ENCODE peak calls at places on chromosomes 6 and 20, in seven cellular contexts. Z is K562, G is HCT116, V is T47D, O is SK-N-SH, U is HepG2, P is GM12878. S is an unnamed sample.

GRCh38 chr6:52672422-52673025 is 1.6 kb downstream of the TMEM14A start:
- DNase-seq in V (no peak), P (no peak), Z (peak), U (no peak), O (no peak), G (peak), S (no peak)

GRCh38 chr6:167766986-167767714 is 59.6 kb upstream of the AFDN start:
- DNase-seq in U (no peak), P (no peak), G (no peak), O (no peak), Z (peak), V (peak), S (no peak)

GRCh38 chr6:26029857-26030653 is 57.2 kb upstream of the HFE start:
- DNase-seq in V (peak), Z (no peak), P (no peak), G (no peak), O (no peak), U (no peak), S (no peak)

GRCh38 chr6:17394192-17394611 is 807 bp downstream of the CAP2 start:
- DNase-seq in Z (peak), O (no peak), G (peak), U (peak), V (peak), P (no peak), S (no peak)

GRCh38 chr6:12010635-12011275 is 1.4 kb upstream of the HIVEP1 start:
- DNase-seq in G (no peak), U (no peak), Z (peak), V (no peak), P (no peak), O (peak), S (no peak)

GRCh38 chr6:45654673-45655072 is 276.9 kb upstream of the SUPT3H start:
- DNase-seq in O (no peak), G (no peak), U (no peak), Z (no peak), P (no peak), V (no peak), S (no peak)

GRCh38 chr20:40958598-40958997 is 70.0 kb upstream of the TOP1 start:
- DNase-seq in G (no peak), Z (no peak), V (peak), P (no peak), U (no peak), O (no peak), S (peak)

GRCh38 chr20:34872604-34873224 is at the start of gene GGT7:
- DNase-seq in Z (peak), U (peak), O (peak), P (peak), G (peak), V (peak), S (peak)

GRCh38 chr6:51112731-51113130 is 294.1 kb downstream of the TFAP2B start:
- DNase-seq in Z (no peak), U (no peak), O (no peak), P (no peak), G (no peak), V (no peak), S (no peak)

GRCh38 chr6:31797607-31798006 is 2.1 kb upstream of the VARS1 start:
- DNase-seq in Z (peak), V (no peak), P (no peak), U (no peak), G (no peak), O (no peak), S (no peak)

GRCh38 chr6:106894978-106895702 is 79.4 kb downstream of the CD24 start:
- DNase-seq in V (no peak), U (peak), P (no peak), G (no peak), Z (peak), O (no peak), S (no peak)

GRCh38 chr6:169803291-169803811 is 51.9 kb downstream of the ERMARD start:
- DNase-seq in V (no peak), O (no peak), U (no peak), G (no peak), Z (no peak), P (peak), S (peak)

GRCh38 chr6:155313602-155314091 is 637 bp downstream of the TFB1M start:
- DNase-seq in G (no peak), P (no peak), V (peak), O (no peak), U (peak), Z (peak), S (no peak)

GRCh38 chr20:33866398-33867079 is 55.4 kb downstream of the CHMP4B start:
- DNase-seq in U (no peak), Z (no peak), O (peak), P (no peak), G (no peak), V (peak), S (no peak)

GRCh38 chr20:64062596-64063388 is at the start of gene TCEA2:
- DNase-seq in V (peak), G (peak), O (peak), Z (peak), U (peak), P (no peak), S (peak)

GRCh38 chr20:64062276-64062595 is 762 bp upstream of the TCEA2 start:
- DNase-seq in U (no peak), Z (no peak), G (no peak), V (no peak), P (no peak), O (no peak), S (no peak)

GRCh38 chr20:64065062-64065972 is 2.3 kb downstream of the TCEA2 start:
- DNase-seq in P (no peak), U (no peak), V (no peak), G (no peak), Z (no peak), O (no peak), S (no peak)

GRCh38 chr20:64064145-64064698 is 1.2 kb downstream of the TCEA2 start:
- DNase-seq in O (no peak), P (no peak), Z (no peak), V (no peak), G (peak), U (no peak), S (no peak)

DNA sequence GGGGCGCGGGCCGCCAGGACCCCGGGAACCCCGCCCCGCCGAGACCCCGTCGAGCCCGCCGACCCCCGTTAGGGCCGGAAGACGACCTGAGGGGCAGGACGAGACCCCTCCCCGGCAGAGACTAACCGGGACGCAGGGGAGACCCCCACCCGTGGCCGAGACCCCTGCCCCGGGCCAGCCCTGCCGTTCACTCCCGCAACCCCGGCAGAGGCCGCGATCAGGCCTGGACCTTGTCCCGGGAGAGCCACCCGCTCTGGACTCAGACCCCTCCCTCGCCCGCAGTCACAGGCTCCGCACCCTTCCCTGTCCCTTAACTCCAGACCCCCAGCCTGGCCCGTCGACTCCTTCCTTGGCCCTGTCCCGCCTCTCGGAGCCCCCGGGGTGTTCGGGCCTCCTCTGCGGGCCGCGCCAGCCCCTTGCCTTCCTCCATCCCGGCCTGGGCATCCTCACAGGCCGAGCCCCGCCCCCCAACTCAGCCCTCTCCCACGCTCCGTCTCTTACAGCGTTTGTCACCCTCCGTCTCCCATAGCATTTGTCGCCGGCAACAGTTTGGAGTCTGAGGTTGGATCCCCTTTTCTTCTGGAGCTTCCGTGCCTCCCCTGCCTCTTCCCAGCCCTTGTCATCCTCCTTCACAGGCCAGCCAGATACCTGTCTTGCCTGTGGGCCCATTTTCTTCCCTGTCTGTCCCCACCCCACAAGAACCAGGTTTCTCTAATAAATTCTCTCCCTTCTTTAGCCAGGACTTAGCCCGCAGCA is 569 bp downstream of the TCEA2 start:
- DNase-seq in O (peak), V (no peak), U (no peak), Z (peak), G (no peak), P (no peak), S (no peak)
- TF ChIP-seq JUND in O (no peak), V (no peak), U (no peak), Z (no peak), G (no peak), P (no peak), S (no peak)

GRCh38 chr20:2038161-2038560 is 44.3 kb upstream of the PDYN start:
- DNase-seq in G (no peak), Z (no peak), O (no peak), V (no peak), U (no peak), P (no peak), S (no peak)
- TF ChIP-seq JUND in G (no peak), Z (no peak), O (no peak), V (no peak), U (no peak), P (no peak), S (no peak)

DNA sequence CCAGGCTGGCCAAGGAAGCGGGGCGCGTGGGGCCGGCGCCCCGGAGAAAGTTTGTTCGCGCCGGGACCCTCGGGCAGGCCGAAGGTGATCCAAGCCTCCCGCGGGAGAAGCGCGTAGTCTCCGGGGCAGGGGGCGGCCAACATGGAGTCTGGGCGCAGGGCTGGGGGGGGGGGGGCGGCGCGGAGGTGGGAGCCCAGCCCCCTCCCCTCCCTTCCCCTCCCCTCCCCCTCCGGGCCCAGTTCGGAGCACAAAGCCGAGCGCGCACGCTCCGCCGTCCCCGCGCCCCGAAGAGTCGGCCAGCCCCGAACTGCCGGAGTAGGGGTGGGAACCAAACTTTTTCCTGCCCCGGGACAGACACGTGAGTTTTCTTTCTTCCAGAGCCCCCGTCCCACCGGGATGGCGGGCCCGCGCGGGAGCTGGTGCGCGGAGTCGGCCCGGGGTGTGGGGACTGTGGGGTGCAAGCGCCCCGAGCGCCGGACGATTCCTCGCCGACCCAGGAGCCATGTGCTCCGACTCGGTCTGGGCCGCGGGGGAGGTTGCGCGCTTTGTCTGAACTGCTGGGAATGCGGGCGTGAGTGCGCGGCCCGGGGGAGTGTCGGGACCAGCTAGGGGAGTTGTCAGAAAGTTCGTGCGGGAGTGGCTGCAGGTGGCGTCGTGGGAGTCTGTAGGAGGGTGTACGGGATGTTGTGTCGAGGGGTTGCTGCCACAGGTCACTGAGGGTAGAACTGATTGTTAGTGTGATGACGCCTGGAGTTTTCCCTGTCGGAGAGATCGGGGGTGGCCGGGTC is 1.1 kb downstream of the TGIF2 start:
- DNase-seq in P (no peak), O (peak), Z (peak), U (peak), G (no peak), V (peak), S (peak)
- TF ChIP-seq JUND in P (no peak), O (no peak), Z (no peak), U (no peak), G (no peak), V (no peak), S (no peak)

GRCh38 chr6:146968041-146968760 is 236.0 kb upstream of the STXBP5 start:
- DNase-seq in Z (no peak), G (no peak), P (no peak), U (no peak), V (peak), O (peak), S (no peak)
- TF ChIP-seq JUND in Z (no peak), G (no peak), P (no peak), U (no peak), V (no peak), O (peak), S (no peak)

GRCh38 chr6:69038841-69039240 is 403.8 kb downstream of the ADGRB3 start:
- DNase-seq in G (no peak), P (no peak), Z (no peak), U (no peak), O (no peak), V (no peak), S (no peak)

GRCh38 chr6:69044534-69044933 is 409.5 kb downstream of the ADGRB3 start:
- DNase-seq in P (no peak), U (no peak), V (no peak), O (no peak), Z (no peak), G (no peak), S (no peak)
- TF ChIP-seq JUND in P (no peak), U (no peak), V (no peak), O (no peak), Z (no peak), G (no peak), S (no peak)

S was measured in H1.